ENCODE peak calls at places on chromosomes 16 and 17, in ten cellular contexts. O is MM.1S; U is GM12878; I is CD4-positive, alpha-beta memory T cell; D is upper lobe of left lung; T is ovary; P is endothelial cell of umbilical vein; Q is colonic mucosa; F is mammary epithelial cell; Z is psoas muscle. W is an unnamed sample.

GRCh38 chr17:15263206-15263579 is 1.9 kb downstream of the PMP22 start:
- DNase-seq in P (peak; percentile 62), O (no peak), U (no peak), Z (peak; percentile 91), Q (peak; percentile 72), D (peak; percentile 69), F (peak; percentile 32), I (no peak), T (peak; percentile 86), W (peak; percentile 96)

GRCh38 chr16:1494711-1495110 is 1.6 kb downstream of the TELO2 start:
- DNase-seq in O (no peak), Z (peak; percentile 51), U (no peak), D (no peak), T (no peak), Q (no peak), P (no peak), I (no peak), F (no peak), W (peak; percentile 68)

GRCh38 chr17:70127221-70127873 is 42.0 kb upstream of the KCNJ2 start:
- DNase-seq in O (no peak), Q (no peak), P (no peak), D (no peak), I (no peak), Z (no peak), T (no peak), U (no peak), F (no peak), W (no peak)

GRCh38 chr17:53919356-53919755 is 96.6 kb downstream of the KIF2B start:
- DNase-seq in D (no peak), I (no peak), Z (no peak), Q (no peak), P (no peak), F (no peak), O (no peak), T (no peak), U (no peak), W (no peak)

GRCh38 chr16:85586360-85587145 is 26.6 kb upstream of the GSE1 start:
- DNase-seq in Q (no peak), U (no peak), F (no peak), O (no peak), P (no peak), I (no peak), T (peak; percentile 62), Z (peak; percentile 71), D (no peak), W (no peak)

GRCh38 chr17:72021417-72022041 is 99.3 kb upstream of the SOX9 start:
- DNase-seq in O (no peak), U (no peak), Q (no peak), T (no peak), F (no peak), I (no peak), D (no peak), Z (no peak), P (no peak), W (no peak)

GRCh38 chr17:27601069-27601974 is 29.7 kb upstream of the LGALS9 start:
- DNase-seq in D (peak; percentile 74), T (peak; percentile 90), U (peak; percentile 51), F (peak; percentile 49), O (peak; percentile 75), Z (peak; percentile 66), P (peak; percentile 87), I (peak; percentile 68), Q (peak; percentile 91), W (peak; percentile 91)

GRCh38 chr16:86108062-86108461 is 209.1 kb downstream of the IRF8 start:
- DNase-seq in D (no peak), Z (no peak), T (no peak), I (no peak), U (no peak), O (no peak), Q (no peak), P (no peak), F (no peak), W (no peak)

GRCh38 chr16:15829460-15829859 is 27.4 kb downstream of the MYH11 start:
- DNase-seq in U (no peak), T (peak; percentile 68), F (no peak), D (peak; percentile 54), P (no peak), Z (peak; percentile 24), Q (peak; percentile 34), O (no peak), I (no peak), W (peak; percentile 63)

GRCh38 chr17:34974179-34974578 is 6.1 kb upstream of the LIG3 start:
- DNase-seq in Z (no peak), Q (no peak), D (no peak), O (no peak), T (no peak), F (no peak), P (no peak), I (no peak), U (no peak), W (no peak)

GRCh38 chr17:74224959-74225725 is 11.8 kb downstream of the TTYH2 start:
- DNase-seq in I (no peak), Q (no peak), Z (no peak), F (no peak), P (no peak), O (no peak), D (no peak), T (no peak), U (no peak), W (no peak)

GRCh38 chr17:51850206-51850605 is 308.3 kb downstream of the CA10 start:
- DNase-seq in Z (no peak), Q (no peak), T (no peak), F (no peak), O (no peak), D (no peak), P (no peak), U (no peak), I (no peak), W (no peak)

GRCh38 chr17:75447951-75448856 is 8.2 kb upstream of the TMEM94 start:
- DNase-seq in O (no peak), F (no peak), D (no peak), U (no peak), P (no peak), Z (no peak), I (no peak), Q (no peak), T (no peak), W (no peak)

GRCh38 chr17:17354560-17355357 is 51.6 kb downstream of the NT5M start:
- DNase-seq in O (peak; percentile 66), Z (peak; percentile 62), D (peak; percentile 78), F (peak; percentile 26), U (peak; percentile 4), I (peak; percentile 71), T (peak; percentile 63), Q (peak; percentile 62), P (peak; percentile 75), W (peak; percentile 79)

DNA sequence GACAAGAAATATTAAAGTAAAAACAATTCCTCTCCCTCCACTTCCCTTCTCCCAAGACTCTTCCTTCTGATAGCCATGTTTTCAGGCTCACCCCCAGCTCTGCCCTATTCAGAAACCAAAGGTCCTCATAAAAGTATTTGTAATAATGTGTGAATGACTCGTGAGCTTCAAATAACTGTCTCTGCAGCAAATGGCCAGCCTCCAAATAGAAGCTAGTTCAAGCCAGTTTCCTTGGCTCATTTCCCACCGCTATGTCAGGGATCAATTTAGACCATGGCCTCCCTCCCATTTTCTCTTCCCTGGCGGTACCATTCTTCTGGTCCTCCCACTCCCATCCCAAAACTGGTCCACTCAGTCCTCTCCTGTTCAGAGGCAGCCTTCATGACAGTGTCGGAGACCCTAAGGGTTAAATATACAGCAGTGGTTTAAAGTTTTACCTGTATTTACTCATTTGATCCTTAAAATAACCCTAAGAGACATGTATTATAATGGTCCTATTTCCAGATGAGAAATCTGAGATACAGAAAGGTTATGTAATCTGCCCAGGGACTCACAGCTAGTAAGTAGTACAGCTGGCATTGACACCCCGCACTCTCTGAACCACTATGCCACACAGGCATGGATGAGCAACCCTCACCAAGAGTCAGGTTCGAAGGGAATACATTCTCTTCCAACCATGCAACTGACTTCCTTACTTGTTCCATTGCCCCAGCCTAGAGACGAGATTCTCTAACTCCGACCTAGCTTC is 42.9 kb downstream of the GAS7 start:
- DNase-seq in Z (no peak), D (no peak), U (no peak), I (no peak), O (no peak), Q (no peak), T (no peak), F (no peak), P (no peak), W (no peak)
- H3K27ac ChIP-seq in Z (no peak overlapping the region), D (peak overlapping the region; percentile 72), U (no peak overlapping the region), I (no peak overlapping the region), O (no peak overlapping the region), Q (no peak overlapping the region), T (no peak overlapping the region), F (no peak overlapping the region), P (no peak overlapping the region), W (no peak overlapping the region)

GRCh38 chr16:70430667-70431536 is 8.0 kb downstream of the ST3GAL2 start:
- DNase-seq in T (no peak), Z (no peak), P (no peak), D (peak; percentile 64), Q (no peak), U (peak; percentile 99), F (no peak), O (peak; percentile 62), I (peak; percentile 69), W (no peak)
- H3K4me3 ChIP-seq in T (no peak overlapping the region), Z (no peak overlapping the region), P (no peak overlapping the region), D (no peak overlapping the region), Q (no peak overlapping the region), U (peak overlapping the region; percentile 67), F (no peak overlapping the region), O (peak overlapping the region; percentile 38), I (no peak overlapping the region), W (no peak overlapping the region)

GRCh38 chr17:9668532-9668931 is 23.2 kb downstream of the USP43 start:
- DNase-seq in F (peak; percentile 94), T (no peak), O (no peak), Z (no peak), U (no peak), D (no peak), I (no peak), Q (no peak), P (no peak), W (no peak)
- H3K27ac ChIP-seq in F (peak overlapping the region; percentile 45), T (no peak overlapping the region), O (no peak overlapping the region), Z (no peak overlapping the region), U (no peak overlapping the region), D (no peak overlapping the region), I (no peak overlapping the region), Q (no peak overlapping the region), P (no peak overlapping the region), W (no peak overlapping the region)

GRCh38 chr17:44106801-44107200 is 16.6 kb downstream of the HDAC5 start:
- DNase-seq in T (no peak), D (no peak), Q (no peak), I (no peak), O (no peak), P (no peak), U (no peak), Z (no peak), F (no peak), W (no peak)
- H3K4me3 ChIP-seq in T (no peak overlapping the region), D (no peak overlapping the region), Q (no peak overlapping the region), I (no peak overlapping the region), O (no peak overlapping the region), P (no peak overlapping the region), U (no peak overlapping the region), Z (no peak overlapping the region), F (no peak overlapping the region), W (no peak overlapping the region)

GRCh38 chr16:84295203-84295850 is 649 bp downstream of the WFDC1 start:
- DNase-seq in Q (no peak), D (no peak), Z (no peak), O (no peak), I (no peak), P (no peak), T (no peak), U (no peak), F (no peak), W (no peak)
- H3K27ac ChIP-seq in Q (peak overlapping the region; percentile 61), D (peak overlapping the region; percentile 70), Z (no peak overlapping the region), O (no peak overlapping the region), I (no peak overlapping the region), P (no peak overlapping the region), T (no peak overlapping the region), U (no peak overlapping the region), F (no peak overlapping the region), W (no peak overlapping the region)